ENCODE peak calls at places on chromosome 21, in ten cellular contexts. X, E, P, W, H, Z, F, R, Q and I are unnamed samples.

GRCh38 chr21:32248616-32249550 is 30.0 kb downstream of the MIS18A start:
- DNase-seq in X (no peak), E (no peak), P (no peak), W (no peak), H (no peak), Z (no peak), F (no peak), R (peak), Q (no peak), I (no peak)

GRCh38 chr21:24844672-24845071 is 762.6 kb downstream of the MRPL39 start:
- DNase-seq in X (no peak), E (no peak), P (no peak), W (no peak), H (peak), Z (no peak), F (no peak), R (no peak), Q (no peak), I (no peak)

GRCh38 chr21:27192286-27192685 is 225.4 kb upstream of the ADAMTS5 start:
- DNase-seq in X (no peak), E (no peak), P (no peak), W (peak), H (no peak), Z (no peak), F (no peak), R (no peak), Q (no peak), I (no peak)

GRCh38 chr21:28429161-28429560 is 563.5 kb downstream of the LTN1 start:
- DNase-seq in X (no peak), E (no peak), P (no peak), W (no peak), H (no peak), Z (no peak), F (no peak), R (no peak), Q (no peak), I (no peak)

GRCh38 chr21:16194851-16195251 is 465.1 kb downstream of the USP25 start:
- DNase-seq in X (no peak), E (no peak), P (peak), W (peak), H (no peak), Z (peak), F (no peak), R (peak), Q (peak), I (peak)

GRCh38 chr21:28393279-28393678 is 599.4 kb downstream of the LTN1 start:
- DNase-seq in X (no peak), E (no peak), P (no peak), W (peak), H (no peak), Z (no peak), F (peak), R (no peak), Q (no peak), I (peak)

GRCh38 chr21:28216976-28217523 is 775.6 kb downstream of the LTN1 start:
- DNase-seq in X (no peak), E (no peak), P (no peak), W (no peak), H (no peak), Z (no peak), F (no peak), R (no peak), Q (no peak), I (peak)

GRCh38 chr21:33761104-33762036 is 119.1 kb downstream of the ITSN1 start:
- DNase-seq in X (no peak), E (no peak), P (peak), W (peak), H (peak), Z (peak), F (no peak), R (peak), Q (no peak), I (peak)

GRCh38 chr21:29209696-29210095 is 79.3 kb downstream of the MAP3K7CL start:
- DNase-seq in X (no peak), E (no peak), P (no peak), W (peak), H (no peak), Z (no peak), F (no peak), R (peak), Q (no peak), I (no peak)

GRCh38 chr21:32554832-32555436 is 30.4 kb downstream of the TCP10L start:
- DNase-seq in X (no peak), E (no peak), P (no peak), W (no peak), H (no peak), Z (peak), F (no peak), R (peak), Q (no peak), I (no peak)

GRCh38 chr21:16913010-16913409 is 599.8 kb upstream of the CXADR start:
- DNase-seq in X (no peak), E (no peak), P (no peak), W (no peak), H (no peak), Z (no peak), F (peak), R (no peak), Q (no peak), I (peak)

GRCh38 chr21:17911628-17912027 is 92.5 kb upstream of the C21orf91 start:
- DNase-seq in X (no peak), E (no peak), P (no peak), W (peak), H (no peak), Z (no peak), F (no peak), R (peak), Q (no peak), I (peak)

GRCh38 chr21:25107708-25108107 is 499.6 kb downstream of the MRPL39 start:
- DNase-seq in X (no peak), E (no peak), P (peak), W (peak), H (peak), Z (peak), F (no peak), R (peak), Q (no peak), I (peak)

GRCh38 chr21:34770581-34770980 is 101.8 kb downstream of the CLIC6 start:
- DNase-seq in X (no peak), E (no peak), P (peak), W (peak), H (no peak), Z (no peak), F (no peak), R (peak), Q (no peak), I (no peak)

GRCh38 chr21:34276711-34277425 is 86.9 kb upstream of the KCNE2 start:
- DNase-seq in X (no peak), E (no peak), P (no peak), W (peak), H (no peak), Z (no peak), F (no peak), R (no peak), Q (no peak), I (no peak)

GRCh38 chr21:15627823-15628222 is 102.0 kb upstream of the USP25 start:
- DNase-seq in X (no peak), E (no peak), P (no peak), W (no peak), H (no peak), Z (no peak), F (no peak), R (no peak), Q (no peak), I (no peak)

GRCh38 chr21:26443291-26443690 is 129.8 kb downstream of the CYYR1 start:
- DNase-seq in X (no peak), E (no peak), P (no peak), W (peak), H (no peak), Z (no peak), F (no peak), R (peak), Q (no peak), I (no peak)

GRCh38 chr21:15164678-15165303 is 100.0 kb upstream of the NRIP1 start:
- DNase-seq in X (no peak), E (no peak), P (peak), W (no peak), H (no peak), Z (peak), F (no peak), R (no peak), Q (no peak), I (peak)

GRCh38 chr21:28832013-28832714 is 160.5 kb downstream of the LTN1 start:
- DNase-seq in X (peak), E (no peak), P (peak), W (peak), H (no peak), Z (peak), F (no peak), R (peak), Q (no peak), I (peak)

GRCh38 chr21:33112670-33113596 is 43.0 kb downstream of the OLIG1 start:
- DNase-seq in X (no peak), E (no peak), P (no peak), W (no peak), H (no peak), Z (no peak), F (no peak), R (no peak), Q (no peak), I (no peak)

GRCh38 chr21:45954921-45955320 is 26.6 kb upstream of the COL6A1 start:
- DNase-seq in X (no peak), E (no peak), P (no peak), W (no peak), H (no peak), Z (no peak), F (no peak), R (no peak), Q (no peak), I (no peak)

GRCh38 chr21:45957551-45957950 is 24.0 kb upstream of the COL6A1 start:
- DNase-seq in X (no peak), E (no peak), P (no peak), W (no peak), H (no peak), Z (no peak), F (no peak), R (no peak), Q (no peak), I (no peak)

GRCh38 chr21:45952974-45953373 is 28.6 kb upstream of the COL6A1 start:
- DNase-seq in X (no peak), E (no peak), P (no peak), W (no peak), H (no peak), Z (no peak), F (no peak), R (no peak), Q (no peak), I (no peak)

GRCh38 chr21:45951676-45952075 is 29.9 kb upstream of the COL6A1 start:
- DNase-seq in X (no peak), E (no peak), P (no peak), W (no peak), H (no peak), Z (no peak), F (no peak), R (no peak), Q (no peak), I (no peak)

DNA sequence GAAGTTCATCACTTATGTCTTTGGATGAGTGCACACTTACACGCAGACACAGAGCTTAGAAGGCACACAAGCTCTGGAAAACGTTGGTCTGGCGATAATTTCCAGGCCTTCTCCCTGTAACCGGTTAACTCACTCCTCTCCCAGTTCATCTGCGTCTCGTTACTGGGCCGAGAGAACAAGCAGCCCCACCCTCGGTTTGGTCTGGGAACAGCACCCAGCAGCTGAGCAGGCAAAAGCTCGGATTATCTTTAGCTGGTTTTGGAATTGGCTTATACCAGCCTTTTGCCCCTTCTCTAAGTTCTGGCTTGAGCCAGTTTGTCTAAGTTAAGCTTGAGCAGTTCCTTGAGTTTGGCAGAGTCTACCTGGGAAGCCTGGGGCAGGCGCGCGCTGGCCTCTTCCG is 27.3 kb upstream of the COL6A1 start:
- DNase-seq in X (no peak), E (no peak), P (peak), W (no peak), H (no peak), Z (peak), F (peak), R (peak), Q (no peak), I (no peak)
- TF ChIP-seq CTCF in X (no peak), E (no peak), P (peak), W (peak), H (peak), Z (peak), F (peak), R (peak), Q (no peak), I (no peak)

DNA sequence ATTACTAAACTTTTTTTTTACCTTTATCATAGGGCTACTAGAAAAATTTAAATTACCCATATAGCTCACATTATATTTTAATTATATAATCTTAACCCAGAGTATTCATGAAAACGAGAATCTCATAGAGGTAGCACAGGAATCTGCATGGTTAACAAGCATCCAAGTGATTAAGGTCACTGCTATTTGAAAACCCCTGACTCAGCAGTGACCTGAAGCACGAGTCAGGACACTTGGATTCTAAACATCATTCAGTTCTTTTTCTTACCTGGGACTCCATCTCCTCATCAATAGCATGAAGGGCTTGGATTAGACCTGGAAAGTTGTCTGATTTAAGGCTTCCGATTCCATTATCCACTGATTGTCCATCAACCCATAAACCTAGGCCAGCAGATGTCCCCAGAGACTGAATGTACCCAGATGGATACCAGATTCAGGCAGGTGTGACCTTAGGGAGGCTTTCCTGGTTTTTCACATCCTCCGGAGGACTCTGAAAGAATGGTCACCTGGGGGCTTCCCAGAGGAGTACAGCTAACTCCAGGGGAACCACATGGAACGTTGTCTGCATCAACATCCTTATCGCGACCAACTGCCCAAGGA is 174.3 kb downstream of the SETD4 start:
- DNase-seq in X (no peak), E (no peak), P (no peak), W (no peak), H (no peak), Z (no peak), F (peak), R (no peak), Q (no peak), I (peak)
- TF ChIP-seq CTCF in X (no peak), E (no peak), P (no peak), W (no peak), H (no peak), Z (no peak), F (peak), R (no peak), Q (no peak), I (no peak)

GRCh38 chr21:43360441-43361126 is 66.3 kb downstream of the SIK1 start:
- DNase-seq in X (no peak), E (no peak), P (no peak), W (no peak), H (no peak), Z (no peak), F (no peak), R (no peak), Q (no peak), I (no peak)

GRCh38 chr21:43361493-43362296 is 65.2 kb downstream of the SIK1 start:
- DNase-seq in X (peak), E (no peak), P (peak), W (no peak), H (peak), Z (no peak), F (peak), R (no peak), Q (peak), I (peak)

GRCh38 chr21:43362306-43362927 is 64.5 kb downstream of the SIK1 start:
- DNase-seq in X (peak), E (no peak), P (peak), W (peak), H (peak), Z (peak), F (peak), R (peak), Q (peak), I (no peak)

GRCh38 chr21:43362928-43363314 is 64.0 kb downstream of the SIK1 start:
- DNase-seq in X (no peak), E (no peak), P (no peak), W (peak), H (no peak), Z (no peak), F (no peak), R (no peak), Q (no peak), I (no peak)

DNA sequence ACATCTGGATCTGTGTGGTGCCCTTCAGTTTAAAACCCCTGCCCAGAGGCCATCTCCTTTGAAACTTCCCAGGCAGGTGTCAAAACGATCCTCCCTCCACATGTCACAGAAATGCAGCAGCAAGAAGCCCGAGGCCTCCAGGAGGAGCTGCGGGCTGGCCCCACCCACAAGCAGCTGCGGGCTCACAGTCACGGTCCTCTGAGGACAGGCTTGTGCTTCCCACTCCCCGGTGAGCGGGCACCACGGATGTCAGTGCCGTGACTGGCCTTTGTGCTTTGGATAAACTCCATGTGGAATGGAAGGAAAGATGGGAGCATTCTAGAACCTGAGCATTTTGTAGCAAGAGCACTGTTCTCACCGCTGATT is 65.8 kb downstream of the SIK1 start:
- DNase-seq in X (no peak), E (no peak), P (no peak), W (no peak), H (no peak), Z (no peak), F (no peak), R (no peak), Q (no peak), I (peak)
- TF ChIP-seq CTCF in X (no peak), E (no peak), P (no peak), W (no peak), H (peak), Z (no peak), F (peak), R (no peak), Q (no peak), I (no peak)

DNA sequence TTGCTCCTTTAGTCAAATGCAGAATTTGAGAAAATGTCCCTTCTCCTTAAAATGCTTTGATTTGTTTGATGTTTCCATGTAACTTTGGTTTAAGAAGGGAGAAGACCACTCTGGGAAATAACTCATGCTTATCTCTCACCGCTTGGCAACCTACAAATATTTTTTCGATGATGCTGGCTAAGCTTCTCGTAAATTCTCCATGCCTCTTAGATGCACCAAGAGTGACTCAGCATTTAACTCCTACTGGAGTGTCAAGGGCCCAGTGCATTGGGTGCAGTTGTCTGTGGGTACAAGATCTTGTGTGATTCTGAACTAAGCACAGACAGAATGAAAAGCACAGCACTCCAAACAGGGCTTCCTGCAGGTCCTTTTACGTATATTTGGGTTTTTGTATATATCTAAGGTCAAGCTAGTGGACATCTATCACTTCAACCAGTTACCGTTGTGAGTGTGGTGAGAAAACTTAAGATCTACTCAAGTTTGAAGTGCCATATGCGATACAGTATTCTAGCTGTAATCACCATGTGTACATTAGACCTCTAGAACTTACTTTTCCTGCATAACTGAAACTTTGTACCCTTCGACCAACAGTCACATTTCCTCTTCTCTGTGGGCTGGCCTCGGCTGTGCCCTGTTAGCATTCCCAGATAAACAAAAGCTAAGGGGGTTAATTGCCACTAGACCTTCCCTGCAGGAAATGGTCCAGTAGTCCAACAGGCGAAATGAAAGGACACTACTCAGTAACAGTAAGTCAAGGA is 55.8 kb downstream of the COL18A1 start:
- DNase-seq in X (no peak), E (no peak), P (peak), W (peak), H (peak), Z (peak), F (no peak), R (peak), Q (no peak), I (peak)
- TF ChIP-seq CTCF in X (no peak), E (no peak), P (no peak), W (no peak), H (no peak), Z (no peak), F (no peak), R (no peak), Q (no peak), I (no peak)

DNA sequence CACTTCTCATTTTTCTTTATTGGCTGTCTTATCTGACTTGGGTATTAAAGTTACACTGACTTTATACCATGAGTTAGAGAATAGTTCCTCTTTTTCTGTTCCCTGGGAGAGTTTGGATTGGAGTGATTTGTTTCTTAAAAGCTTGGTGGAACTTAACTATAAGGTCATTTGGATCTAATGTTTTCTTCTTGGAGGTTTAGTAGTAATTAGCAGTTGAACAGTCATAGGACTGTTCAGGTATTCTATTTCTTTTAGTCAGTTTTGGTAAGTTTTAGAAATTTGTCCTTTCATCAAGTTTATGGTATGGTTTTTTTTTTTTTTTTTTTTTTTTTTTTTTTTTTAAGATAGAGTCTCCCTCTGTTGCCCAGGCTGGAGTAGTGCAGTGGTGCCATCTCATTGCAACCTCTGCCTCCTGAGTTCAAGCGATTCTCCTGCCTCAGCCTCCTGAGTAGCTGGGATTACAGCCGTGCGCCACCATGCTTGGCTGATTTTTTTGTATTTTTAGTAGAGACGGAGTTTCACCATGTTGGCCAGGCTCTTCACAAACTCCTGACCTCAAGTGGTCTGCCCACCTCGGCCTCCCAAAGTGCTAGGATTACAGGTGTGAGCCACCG is 6.3 kb downstream of the TTC3 start:
- DNase-seq in X (no peak), E (no peak), P (no peak), W (no peak), H (no peak), Z (no peak), F (peak), R (no peak), Q (no peak), I (peak)
- TF ChIP-seq CTCF in X (peak), E (no peak), P (peak), W (no peak), H (no peak), Z (no peak), F (peak), R (peak), Q (no peak), I (peak)

DNA sequence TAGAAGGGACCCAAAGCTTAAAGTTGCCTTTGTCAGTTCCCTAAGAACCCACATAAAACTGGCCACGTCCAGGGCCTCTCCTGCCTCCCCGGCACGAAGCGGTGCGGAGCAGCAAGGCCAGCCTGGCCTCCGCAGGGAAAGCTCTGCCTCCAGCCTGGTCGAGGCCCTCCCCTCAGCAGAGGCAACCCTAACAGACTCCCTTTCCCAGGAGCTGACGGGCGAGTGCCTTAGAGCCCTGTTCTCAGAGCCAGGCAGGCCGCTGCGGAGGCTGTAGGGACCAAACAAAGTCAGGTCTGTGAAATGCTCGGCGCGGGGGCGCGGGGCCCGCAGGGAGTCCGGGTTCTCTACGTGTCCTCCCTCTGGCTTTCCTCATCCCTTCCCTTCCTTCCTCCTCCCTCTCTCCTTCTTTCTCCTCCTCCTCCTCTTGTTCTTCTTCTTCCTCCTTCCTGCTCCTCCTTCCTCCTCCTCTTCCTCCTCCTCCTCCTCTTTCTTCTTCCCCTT is 40.7 kb downstream of the RIPK4 start:
- DNase-seq in X (no peak), E (no peak), P (no peak), W (no peak), H (no peak), Z (no peak), F (peak), R (no peak), Q (no peak), I (no peak)
- TF ChIP-seq CTCF in X (no peak), E (no peak), P (no peak), W (no peak), H (no peak), Z (no peak), F (no peak), R (no peak), Q (no peak), I (no peak)

GRCh38 chr21:44939532-44940115 is at the start of gene SLX9:
- DNase-seq in X (peak), E (peak), P (peak), W (peak), H (peak), Z (peak), F (peak), R (peak), Q (peak), I (peak)
- TF ChIP-seq CTCF in X (no peak), E (peak), P (no peak), W (no peak), H (no peak), Z (no peak), F (no peak), R (no peak), Q (no peak), I (no peak)